ENCODE peak calls at places on chromosomes 13 and 19, in ten cellular contexts. D is H1; C is PC-9; G is heart left ventricle; P is colonic mucosa; K is MM.1S; Y is adrenal gland; X is CD4-positive, alpha-beta T cell; M is heart right ventricle; V is transverse colon. A is an unnamed sample.
A peak's percentile ranks its signal among the peaks of the same experiment; 100 is the strongest.

GRCh38 chr19:18441804-18442788 is 4.2 kb upstream of the ISYNA1 start:
- DNase-seq in M (no peak), K (no peak), C (no peak), Y (no peak), G (no peak), P (no peak), X (no peak), D (no peak), V (no peak), A (no peak)

GRCh38 chr19:18282021-18282787 is 782 bp upstream of the JUND start:
- DNase-seq in K (no peak), V (no peak), Y (no peak), M (peak; percentile 50), G (no peak), X (no peak), D (no peak), C (peak; percentile 60), P (peak; percentile 57), A (no peak)

GRCh38 chr13:51317262-51317661 is 22.2 kb upstream of the SERPINE3 start:
- DNase-seq in G (no peak), V (no peak), M (no peak), C (no peak), D (no peak), K (no peak), P (no peak), X (no peak), Y (no peak), A (no peak)

GRCh38 chr13:66424417-66424816 is 805.7 kb downstream of the PCDH9 start:
- DNase-seq in X (no peak), D (no peak), V (no peak), C (no peak), Y (no peak), K (no peak), M (no peak), P (no peak), G (no peak), A (no peak)

GRCh38 chr19:29812881-29813275 is 1.1 kb downstream of the CCNE1 start:
- DNase-seq in V (no peak), G (no peak), D (no peak), X (no peak), C (no peak), M (no peak), P (no peak), K (no peak), Y (no peak), A (no peak)

GRCh38 chr19:43784251-43784980 is 3.6 kb upstream of the KCNN4 start:
- DNase-seq in C (peak; percentile 89), M (no peak), V (peak; percentile 79), P (peak; percentile 73), G (no peak), K (peak; percentile 37), X (peak; percentile 36), D (no peak), Y (peak; percentile 82), A (peak; percentile 92)

GRCh38 chr13:26679411-26679810 is 81.2 kb downstream of the GPR12 start:
- DNase-seq in M (no peak), P (no peak), D (no peak), G (no peak), X (no peak), K (no peak), C (no peak), V (no peak), Y (no peak), A (no peak)

GRCh38 chr13:109654341-109655205 is 131.8 kb downstream of the IRS2 start:
- DNase-seq in X (no peak), M (no peak), D (no peak), Y (peak; percentile 9), K (no peak), V (no peak), P (no peak), G (no peak), C (no peak), A (no peak)

GRCh38 chr13:52847322-52847681 is 1.1 kb downstream of the PCDH8 start:
- DNase-seq in D (no peak), Y (no peak), M (no peak), P (no peak), X (no peak), K (no peak), C (no peak), G (no peak), V (no peak), A (no peak)

GRCh38 chr13:52845334-52845761 is 3.1 kb downstream of the PCDH8 start:
- DNase-seq in D (no peak), M (no peak), X (no peak), K (no peak), V (no peak), G (no peak), P (no peak), C (no peak), Y (no peak), A (peak; percentile 14)

GRCh38 chr13:52847682-52848432 is 583 bp downstream of the PCDH8 start:
- DNase-seq in K (no peak), Y (no peak), D (no peak), G (no peak), V (no peak), C (no peak), X (no peak), M (no peak), P (no peak), A (no peak)

GRCh38 chr13:52845766-52846566 is 2.5 kb downstream of the PCDH8 start:
- DNase-seq in M (peak; percentile 21), P (peak; percentile 45), V (peak; percentile 55), K (no peak), G (no peak), Y (no peak), D (peak; percentile 89), C (no peak), X (no peak), A (peak; percentile 8)

GRCh38 chr13:52846567-52847321 is 1.7 kb downstream of the PCDH8 start:
- DNase-seq in D (peak; percentile 96), M (peak; percentile 62), C (no peak), X (no peak), K (no peak), P (peak; percentile 63), V (peak; percentile 54), Y (peak; percentile 64), G (peak; percentile 49), A (peak; percentile 32)
- TF ChIP-seq CTCF in D (no peak), M (peak; percentile 60), C (no peak), X (no peak), K (no peak), P (no peak), V (peak; percentile 34), Y (no peak), G (peak; percentile 39), A (no peak)

GRCh38 chr19:10800488-10800887 is 35.5 kb downstream of the TMED1 start:
- DNase-seq in X (no peak), Y (peak; percentile 82), P (no peak), V (no peak), D (no peak), C (no peak), G (peak; percentile 62), K (no peak), M (peak; percentile 61), A (no peak)

GRCh38 chr19:10797078-10797477 is 38.9 kb downstream of the TMED1 start:
- DNase-seq in V (no peak), M (no peak), X (peak; percentile 27), G (no peak), D (no peak), K (no peak), Y (no peak), C (no peak), P (no peak), A (no peak)

GRCh38 chr19:10796653-10797052 is 39.4 kb downstream of the TMED1 start:
- DNase-seq in P (no peak), X (no peak), G (no peak), C (no peak), Y (no peak), K (no peak), V (no peak), D (no peak), M (no peak), A (no peak)

GRCh38 chr19:10802479-10802878 is 33.5 kb downstream of the TMED1 start:
- DNase-seq in M (no peak), K (no peak), V (no peak), Y (no peak), D (no peak), G (no peak), P (no peak), C (no peak), X (no peak), A (no peak)

GRCh38 chr19:10797541-10798256 is 38.3 kb downstream of the TMED1 start:
- DNase-seq in K (no peak), M (no peak), G (no peak), V (no peak), D (no peak), C (no peak), Y (no peak), X (peak; percentile 63), P (no peak), A (no peak)
- H3K27ac ChIP-seq in K (no peak overlapping the region), M (no peak overlapping the region), G (no peak overlapping the region), V (no peak overlapping the region), D (no peak overlapping the region), C (no peak overlapping the region), Y (no peak overlapping the region), X (peak overlapping the region; percentile 59), P (no peak overlapping the region), A (peak overlapping the region; percentile 3)

GRCh38 chr19:54648129-54648528 is 14.7 kb upstream of the LILRB4 start:
- DNase-seq in C (no peak), P (no peak), D (no peak), K (no peak), X (no peak), Y (no peak), V (no peak), G (no peak), M (no peak), A (no peak)
- TF ChIP-seq CTCF in C (no peak), P (no peak), D (no peak), K (no peak), X (no peak), Y (no peak), V (no peak), G (no peak), M (no peak), A (no peak)

GRCh38 chr19:40529093-40529954 is 47.3 kb upstream of the SHKBP1 start:
- DNase-seq in C (peak; percentile 65), X (peak; percentile 90), M (peak; percentile 86), D (peak; percentile 96), G (peak; percentile 86), V (peak; percentile 88), K (peak; percentile 86), P (peak; percentile 83), Y (peak; percentile 85), A (peak; percentile 96)
- H3K27ac ChIP-seq in C (no peak overlapping the region), X (no peak overlapping the region), M (no peak overlapping the region), D (no peak overlapping the region), G (no peak overlapping the region), V (peak overlapping the region; percentile 49), K (no peak overlapping the region), P (no peak overlapping the region), Y (peak overlapping the region; percentile 27), A (no peak overlapping the region)

GRCh38 chr19:17226002-17226933 is at the start of gene OCEL1:
- DNase-seq in Y (peak; percentile 100), V (peak; percentile 99), C (peak; percentile 96), K (peak; percentile 98), M (peak; percentile 98), D (peak; percentile 96), X (peak; percentile 90), P (peak; percentile 98), G (peak; percentile 99), A (peak; percentile 97)
- TF ChIP-seq CTCF in Y (no peak), V (no peak), C (no peak), K (no peak), M (no peak), D (no peak), X (no peak), P (no peak), G (no peak), A (no peak)

A was measured in RWPE1.